ENCODE peak calls at places on chromosome 16, in seven cellular contexts. One of them, this sample, is unnamed.

GRCh38 chr16:46428108-46429061 is 192.8 kb downstream of the SHCBP1 start:
- DNase-seq in heart right ventricle: peak; percentile 4
- DNase-seq in mesothelial cell of epicardium: no peak
- DNase-seq in psoas muscle: no peak
- DNase-seq in GM12865: no peak
- DNase-seq in AG10803: no peak
- DNase-seq in mucosa of descending colon: no peak
- DNase-seq in this sample: peak; percentile 0

GRCh38 chr16:14529010-14529669 is 100.9 kb downstream of the PARN start:
- DNase-seq in heart right ventricle: peak; percentile 55
- DNase-seq in mesothelial cell of epicardium: peak; percentile 30
- DNase-seq in psoas muscle: peak; percentile 87
- DNase-seq in GM12865: peak; percentile 92
- DNase-seq in AG10803: peak; percentile 94
- DNase-seq in mucosa of descending colon: peak; percentile 75
- DNase-seq in this sample: peak; percentile 75

GRCh38 chr16:77679336-77679735 is 43.0 kb upstream of the NUDT7 start:
- DNase-seq in heart right ventricle: no peak
- DNase-seq in mesothelial cell of epicardium: no peak
- DNase-seq in psoas muscle: no peak
- DNase-seq in GM12865: no peak
- DNase-seq in AG10803: peak; percentile 10
- DNase-seq in mucosa of descending colon: no peak
- DNase-seq in this sample: no peak

GRCh38 chr16:5020551-5020950 is 13.2 kb downstream of the NAGPA start:
- DNase-seq in heart right ventricle: no peak
- DNase-seq in mesothelial cell of epicardium: no peak
- DNase-seq in psoas muscle: no peak
- DNase-seq in GM12865: no peak
- DNase-seq in AG10803: no peak
- DNase-seq in mucosa of descending colon: no peak
- DNase-seq in this sample: no peak

GRCh38 chr16:24689128-24689527 is 40.3 kb upstream of the TNRC6A start:
- DNase-seq in heart right ventricle: no peak
- DNase-seq in mesothelial cell of epicardium: no peak
- DNase-seq in psoas muscle: no peak
- DNase-seq in GM12865: peak; percentile 57
- DNase-seq in AG10803: peak; percentile 79
- DNase-seq in mucosa of descending colon: no peak
- DNase-seq in this sample: no peak

GRCh38 chr16:22369221-22369811 is 5.1 kb downstream of the CDR2 start:
- DNase-seq in heart right ventricle: no peak
- DNase-seq in mesothelial cell of epicardium: no peak
- DNase-seq in psoas muscle: no peak
- DNase-seq in GM12865: peak; percentile 37
- DNase-seq in AG10803: peak; percentile 62
- DNase-seq in mucosa of descending colon: peak; percentile 29
- DNase-seq in this sample: no peak

GRCh38 chr16:76007649-76008048 is 269.6 kb upstream of the CNTNAP4 start:
- DNase-seq in heart right ventricle: no peak
- DNase-seq in mesothelial cell of epicardium: no peak
- DNase-seq in psoas muscle: no peak
- DNase-seq in GM12865: no peak
- DNase-seq in AG10803: no peak
- DNase-seq in mucosa of descending colon: no peak
- DNase-seq in this sample: no peak

GRCh38 chr16:49277386-49277742 is 4.3 kb downstream of the CBLN1 start:
- DNase-seq in heart right ventricle: no peak
- DNase-seq in mesothelial cell of epicardium: no peak
- DNase-seq in psoas muscle: no peak
- DNase-seq in GM12865: no peak
- DNase-seq in AG10803: no peak
- DNase-seq in mucosa of descending colon: no peak
- DNase-seq in this sample: no peak

GRCh38 chr16:30185141-30185682 is 1.8 kb downstream of the CORO1A start:
- DNase-seq in heart right ventricle: peak; percentile 18
- DNase-seq in mesothelial cell of epicardium: no peak
- DNase-seq in psoas muscle: peak; percentile 58
- DNase-seq in GM12865: peak; percentile 74
- DNase-seq in AG10803: no peak
- DNase-seq in mucosa of descending colon: peak; percentile 30
- DNase-seq in this sample: no peak

GRCh38 chr16:9123871-9124270 is 32.4 kb downstream of the HAPSTR1 start:
- DNase-seq in heart right ventricle: peak; percentile 44
- DNase-seq in mesothelial cell of epicardium: no peak
- DNase-seq in psoas muscle: peak; percentile 83
- DNase-seq in GM12865: peak; percentile 38
- DNase-seq in AG10803: no peak
- DNase-seq in mucosa of descending colon: peak; percentile 93
- DNase-seq in this sample: no peak

GRCh38 chr16:80231888-80232287 is 308.9 kb upstream of the DYNLRB2 start:
- DNase-seq in heart right ventricle: no peak
- DNase-seq in mesothelial cell of epicardium: no peak
- DNase-seq in psoas muscle: no peak
- DNase-seq in GM12865: peak; percentile 72
- DNase-seq in AG10803: peak; percentile 88
- DNase-seq in mucosa of descending colon: no peak
- DNase-seq in this sample: peak; percentile 24

GRCh38 chr16:59899940-59900339 is 1165.8 kb upstream of the GOT2 start:
- DNase-seq in heart right ventricle: no peak
- DNase-seq in mesothelial cell of epicardium: no peak
- DNase-seq in psoas muscle: no peak
- DNase-seq in GM12865: no peak
- DNase-seq in AG10803: no peak
- DNase-seq in mucosa of descending colon: no peak
- DNase-seq in this sample: no peak

GRCh38 chr16:12637002-12637401 is 166.7 kb downstream of the CPPED1 start:
- DNase-seq in heart right ventricle: no peak
- DNase-seq in mesothelial cell of epicardium: no peak
- DNase-seq in psoas muscle: no peak
- DNase-seq in GM12865: no peak
- DNase-seq in AG10803: no peak
- DNase-seq in mucosa of descending colon: no peak
- DNase-seq in this sample: no peak

GRCh38 chr16:27383511-27384243 is 18.3 kb upstream of the IL21R start:
- DNase-seq in heart right ventricle: peak; percentile 41
- DNase-seq in mesothelial cell of epicardium: no peak
- DNase-seq in psoas muscle: peak; percentile 68
- DNase-seq in GM12865: no peak
- DNase-seq in AG10803: no peak
- DNase-seq in mucosa of descending colon: no peak
- DNase-seq in this sample: no peak

GRCh38 chr16:24635900-24636610 is 93.4 kb upstream of the TNRC6A start:
- DNase-seq in heart right ventricle: peak; percentile 59
- DNase-seq in mesothelial cell of epicardium: peak; percentile 81
- DNase-seq in psoas muscle: peak; percentile 82
- DNase-seq in GM12865: no peak
- DNase-seq in AG10803: peak; percentile 99
- DNase-seq in mucosa of descending colon: peak; percentile 68
- DNase-seq in this sample: no peak

GRCh38 chr16:49600976-49601375 is 227.4 kb downstream of the C16orf78 start:
- DNase-seq in heart right ventricle: no peak
- DNase-seq in mesothelial cell of epicardium: no peak
- DNase-seq in psoas muscle: no peak
- DNase-seq in GM12865: no peak
- DNase-seq in AG10803: no peak
- DNase-seq in mucosa of descending colon: no peak
- DNase-seq in this sample: no peak

GRCh38 chr16:12573730-12574383 is 229.8 kb downstream of the CPPED1 start:
- DNase-seq in heart right ventricle: peak; percentile 42
- DNase-seq in mesothelial cell of epicardium: no peak
- DNase-seq in psoas muscle: no peak
- DNase-seq in GM12865: peak; percentile 37
- DNase-seq in AG10803: peak; percentile 35
- DNase-seq in mucosa of descending colon: peak; percentile 56
- DNase-seq in this sample: peak; percentile 81

GRCh38 chr16:72455743-72456659 is 284.0 kb upstream of the PMFBP1 start:
- DNase-seq in heart right ventricle: no peak
- DNase-seq in mesothelial cell of epicardium: no peak
- DNase-seq in psoas muscle: no peak
- DNase-seq in GM12865: no peak
- DNase-seq in AG10803: no peak
- DNase-seq in mucosa of descending colon: peak; percentile 74
- DNase-seq in this sample: no peak

GRCh38 chr16:89115216-89115949 is 21.7 kb downstream of the ACSF3 start:
- DNase-seq in heart right ventricle: peak; percentile 74
- DNase-seq in mesothelial cell of epicardium: no peak
- DNase-seq in psoas muscle: peak; percentile 84
- DNase-seq in GM12865: peak; percentile 91
- DNase-seq in AG10803: no peak
- DNase-seq in mucosa of descending colon: peak; percentile 75
- DNase-seq in this sample: peak; percentile 85

DNA sequence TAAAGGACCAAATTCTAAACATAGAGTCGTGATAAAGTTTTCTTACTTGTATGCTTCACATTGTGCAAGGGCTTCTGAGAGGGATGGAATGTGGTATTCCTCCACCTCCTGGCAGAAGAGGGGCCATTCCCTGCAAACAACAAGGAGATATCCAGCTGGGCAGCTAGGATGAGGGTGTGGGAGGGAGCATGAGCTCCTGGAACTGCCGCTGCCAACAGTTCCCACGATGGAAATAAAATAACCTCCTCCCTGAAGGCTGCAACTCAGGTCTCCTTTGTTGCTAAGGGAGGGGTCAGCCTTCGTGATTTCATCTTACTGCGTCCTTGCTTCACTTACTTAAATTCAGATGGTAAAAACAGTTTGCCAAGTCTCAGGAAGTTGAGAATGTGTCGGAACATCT is 15.6 kb downstream of the PLEKHG4 start:
- DNase-seq in heart right ventricle: no peak
- DNase-seq in mesothelial cell of epicardium: no peak
- DNase-seq in psoas muscle: no peak
- DNase-seq in GM12865: no peak
- DNase-seq in AG10803: peak; percentile 85
- DNase-seq in mucosa of descending colon: no peak
- DNase-seq in this sample: no peak
- TF ChIP-seq CTCF in heart right ventricle: no peak
- TF ChIP-seq CTCF in mesothelial cell of epicardium: no peak
- TF ChIP-seq CTCF in psoas muscle: no peak
- TF ChIP-seq CTCF in GM12865: no peak
- TF ChIP-seq CTCF in AG10803: peak; percentile 41
- TF ChIP-seq CTCF in mucosa of descending colon: no peak
- TF ChIP-seq CTCF in this sample: no peak

DNA sequence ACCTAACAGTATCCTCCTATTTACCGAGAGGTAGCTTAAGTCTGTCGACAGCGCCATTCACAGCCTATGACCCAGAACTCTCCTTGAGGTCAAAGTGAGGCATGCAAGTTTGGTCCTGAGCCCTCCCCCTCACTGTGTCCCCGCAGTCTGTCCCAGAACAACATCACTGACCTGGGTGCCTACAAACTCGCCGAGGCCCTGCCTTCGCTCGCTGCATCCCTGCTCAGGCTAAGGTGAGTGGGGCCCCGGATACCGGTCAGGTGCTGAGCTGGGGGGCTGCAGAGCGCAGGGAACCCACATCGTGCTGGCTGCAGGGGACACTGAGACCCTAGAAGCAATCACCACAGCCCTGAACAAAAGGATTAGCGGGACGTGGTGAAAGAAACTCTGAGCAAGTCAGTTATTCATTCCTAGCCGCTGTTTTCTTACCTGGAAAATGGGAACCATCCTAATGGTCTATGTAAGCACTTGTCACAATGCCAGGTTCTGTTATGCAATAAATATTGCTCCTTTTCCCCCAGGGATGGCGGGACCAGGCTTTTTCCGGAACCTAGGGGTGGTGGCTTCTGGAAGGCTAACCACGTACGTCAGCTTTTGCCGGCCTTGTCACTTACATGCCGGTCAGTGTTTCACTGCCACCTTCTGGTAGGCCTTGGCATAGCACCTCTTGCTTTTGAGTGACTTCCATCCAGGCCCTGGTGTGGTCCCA is 23.8 kb downstream of the DEXI start:
- DNase-seq in heart right ventricle: peak; percentile 86
- DNase-seq in mesothelial cell of epicardium: peak; percentile 59
- DNase-seq in psoas muscle: peak; percentile 94
- DNase-seq in GM12865: peak; percentile 96
- DNase-seq in AG10803: peak; percentile 92
- DNase-seq in mucosa of descending colon: peak; percentile 98
- DNase-seq in this sample: peak; percentile 77
- TF ChIP-seq CTCF in heart right ventricle: peak; percentile 98
- TF ChIP-seq CTCF in mesothelial cell of epicardium: peak; percentile 86
- TF ChIP-seq CTCF in psoas muscle: peak; percentile 98
- TF ChIP-seq CTCF in GM12865: peak; percentile 100
- TF ChIP-seq CTCF in AG10803: peak; percentile 100
- TF ChIP-seq CTCF in mucosa of descending colon: peak; percentile 90
- TF ChIP-seq CTCF in this sample: peak; percentile 93

GRCh38 chr16:17503331-17503730 is 32.6 kb upstream of the XYLT1 start:
- DNase-seq in heart right ventricle: no peak
- DNase-seq in mesothelial cell of epicardium: no peak
- DNase-seq in psoas muscle: no peak
- DNase-seq in GM12865: no peak
- DNase-seq in AG10803: no peak
- DNase-seq in mucosa of descending colon: no peak
- DNase-seq in this sample: no peak
- TF ChIP-seq CTCF in heart right ventricle: no peak
- TF ChIP-seq CTCF in mesothelial cell of epicardium: no peak
- TF ChIP-seq CTCF in psoas muscle: no peak
- TF ChIP-seq CTCF in GM12865: no peak
- TF ChIP-seq CTCF in AG10803: no peak
- TF ChIP-seq CTCF in mucosa of descending colon: no peak
- TF ChIP-seq CTCF in this sample: no peak

DNA sequence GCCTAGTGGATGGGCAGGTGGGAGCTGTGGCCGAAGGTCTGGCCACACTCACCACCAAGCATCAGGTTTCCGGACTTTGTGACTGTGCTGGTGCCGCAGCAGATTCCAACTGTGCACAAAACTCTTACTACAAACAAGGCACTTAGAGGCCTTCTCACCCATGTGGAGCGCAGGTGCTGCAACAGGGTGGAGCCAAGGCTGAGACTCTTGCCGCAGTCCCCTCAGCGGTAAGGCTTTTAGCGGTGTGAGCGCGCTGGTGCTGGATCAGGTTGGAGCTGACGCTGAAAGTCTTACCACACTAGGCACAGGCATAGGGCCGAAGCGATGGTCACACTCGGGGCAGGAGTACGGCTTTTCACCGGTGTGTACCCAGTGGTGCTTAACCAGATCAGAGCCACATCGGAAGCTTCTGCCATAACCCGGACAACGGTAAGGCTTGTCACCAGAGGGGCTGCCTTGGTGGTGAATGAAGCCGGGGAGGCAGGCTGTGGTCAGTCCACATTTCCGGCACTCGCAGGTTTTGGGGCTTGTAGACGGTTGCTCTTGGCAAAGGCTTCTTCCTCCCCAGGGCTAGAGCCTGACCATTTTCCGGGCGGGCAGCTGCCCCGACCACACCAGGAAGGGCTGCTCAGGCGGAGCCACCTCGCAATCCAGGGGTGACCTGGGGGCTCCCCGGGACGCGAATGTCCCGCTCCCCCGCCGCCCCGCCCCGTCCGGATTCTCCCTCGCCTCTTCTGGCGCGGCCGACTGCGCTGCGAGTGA is 1.0 kb upstream of the ARMC5 start:
- DNase-seq in heart right ventricle: peak; percentile 62
- DNase-seq in mesothelial cell of epicardium: no peak
- DNase-seq in psoas muscle: peak; percentile 89
- DNase-seq in GM12865: peak; percentile 82
- DNase-seq in AG10803: peak; percentile 50
- DNase-seq in mucosa of descending colon: peak; percentile 64
- DNase-seq in this sample: peak; percentile 58
- TF ChIP-seq CTCF in heart right ventricle: no peak
- TF ChIP-seq CTCF in mesothelial cell of epicardium: no peak
- TF ChIP-seq CTCF in psoas muscle: no peak
- TF ChIP-seq CTCF in GM12865: peak; percentile 21
- TF ChIP-seq CTCF in AG10803: peak; percentile 30
- TF ChIP-seq CTCF in mucosa of descending colon: peak; percentile 10
- TF ChIP-seq CTCF in this sample: peak; percentile 11

This sample was measured in GM20000.